ENCODE peak calls at places on chromosomes 16 and 17, in four cellular contexts. O is heart left ventricle, R is prostate gland, S is stomach. W is an unnamed sample.

GRCh38 chr17:70987867-70988340 is 818.6 kb downstream of the KCNJ2 start:
- DNase-seq in S (no peak), R (no peak), O (no peak), W (no peak)

GRCh38 chr17:15092762-15093161 is 172.4 kb downstream of the PMP22 start:
- DNase-seq in O (peak; percentile 33), S (no peak), R (no peak), W (no peak)

GRCh38 chr16:47143329-47143676 is 442 bp downstream of the NETO2 start:
- DNase-seq in S (peak; percentile 64), O (peak; percentile 59), R (peak; percentile 15), W (peak; percentile 76)

GRCh38 chr17:4631836-4632582 is 9.5 kb downstream of the ALOX15 start:
- DNase-seq in R (no peak), O (no peak), S (no peak), W (no peak)

GRCh38 chr17:77735341-77736206 is 222.9 kb upstream of the TNRC6C start:
- DNase-seq in R (no peak), S (peak; percentile 40), O (peak; percentile 83), W (no peak)

GRCh38 chr16:66377327-66377723 is 10.8 kb downstream of the CDH5 start:
- DNase-seq in O (no peak), S (no peak), R (no peak), W (no peak)

GRCh38 chr16:30570621-30571443 is 682 bp downstream of the ZNF688 start:
- DNase-seq in R (peak; percentile 22), O (peak; percentile 42), S (peak; percentile 28), W (no peak)

GRCh38 chr17:260944-261343 is 79.5 kb upstream of the DOC2B start:
- DNase-seq in O (no peak), R (no peak), S (no peak), W (no peak)

GRCh38 chr17:48719642-48720262 is 2.6 kb downstream of the PRAC1 start:
- DNase-seq in R (peak; percentile 70), O (no peak), S (no peak), W (no peak)

DNA sequence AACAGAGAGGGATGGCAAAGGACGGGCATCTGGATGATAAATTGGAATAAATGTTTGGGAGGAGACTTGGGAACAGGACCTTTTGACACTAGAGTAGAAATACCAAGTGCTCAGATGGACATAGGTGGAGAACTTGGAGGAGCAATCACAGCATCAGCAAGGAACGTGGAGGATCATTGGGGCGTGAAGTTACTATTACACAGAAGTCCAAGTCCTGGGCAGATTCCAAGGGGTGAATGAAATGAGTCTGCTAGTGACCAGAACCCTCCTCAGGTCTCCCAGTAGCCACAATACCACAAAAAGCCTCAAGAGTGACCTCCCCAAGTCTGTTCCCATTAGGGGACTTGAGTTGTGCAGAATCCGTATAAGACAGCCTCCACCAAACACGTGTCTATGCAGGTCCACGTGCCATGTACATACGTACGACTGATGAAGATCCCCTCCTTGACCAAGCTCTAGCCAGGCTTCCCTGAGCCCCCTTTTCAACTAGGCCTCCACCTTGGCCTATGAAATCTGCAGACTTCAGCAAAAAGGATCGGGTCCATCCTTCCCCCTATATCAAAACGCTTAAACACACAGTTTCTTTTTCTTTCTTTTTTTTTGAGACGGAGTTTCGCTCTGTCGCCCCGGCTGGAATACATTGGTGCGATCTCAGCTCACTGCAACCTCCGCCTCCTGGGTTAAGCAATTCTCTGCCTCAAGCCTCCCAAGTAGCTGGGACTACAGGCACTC is 2.2 kb downstream of the C17orf67 start:
- DNase-seq in R (no peak), O (no peak), S (no peak), W (no peak)
- H3K4me1 ChIP-seq in R (no peaks in the 10 kb centered on the region), O (peaks cover 34% of the 10 kb centered on the region), S (peaks cover 45% of the 10 kb centered on the region), W (peaks cover 42% of the 10 kb centered on the region)

GRCh38 chr17:7887482-7888183 is 956 bp upstream of the CHD3 start:
- DNase-seq in R (peak; percentile 97), S (peak; percentile 95), O (peak; percentile 95), W (peak; percentile 94)
- TF ChIP-seq POLR2A in R (peak; percentile 87), S (no peak), O (peak; percentile 50), W (peak; percentile 55)

GRCh38 chr16:89903908-89904515 is 14.7 kb upstream of the MC1R start:
- DNase-seq in R (no peak), O (no peak), S (no peak), W (no peak)
- H3K36me3 ChIP-seq in R (peaks cover 12% of the 10 kb centered on the region), O (peaks cover 71% of the 10 kb centered on the region), S (peaks cover 87% of the 10 kb centered on the region), W (peaks cover 3% of the 10 kb centered on the region)

GRCh38 chr17:80291260-80291659 is 30.6 kb downstream of the RNF213 start:
- DNase-seq in O (no peak), S (no peak), R (no peak), W (no peak)
- H3K4me1 ChIP-seq in O (peaks cover 16% of the 10 kb centered on the region), S (no peaks in the 10 kb centered on the region), R (no peaks in the 10 kb centered on the region), W (no peaks in the 10 kb centered on the region)

GRCh38 chr17:43211480-43212402 is at the start of gene TMEM106A:
- DNase-seq in O (peak; percentile 88), R (peak; percentile 79), S (peak; percentile 82), W (peak; percentile 82)
- TF ChIP-seq POLR2A in O (no peak), R (peak; percentile 65), S (no peak), W (peak; percentile 60)